ENCODE peak calls at places on chromosomes 3 and 15, in four cellular contexts. W, Z, D and L are unnamed samples.
A peak's percentile ranks its signal among the peaks of the same experiment; 100 is the strongest.

GRCh38 chr3:195751584-195751983 is 30.8 kb downstream of the MUC20 start:
- DNase-seq in W (no peak), Z (no peak), D (no peak), L (no peak)

GRCh38 chr3:47047673-47048072 is 68.2 kb downstream of the NBEAL2 start:
- DNase-seq in W (no peak), Z (no peak), D (no peak), L (no peak)

GRCh38 chr3:147846854-147847453 is 437.8 kb downstream of the ZIC1 start:
- DNase-seq in W (no peak), Z (no peak), D (no peak), L (no peak)

GRCh38 chr15:71329509-71330260 is 214.4 kb downstream of the THSD4 start:
- DNase-seq in W (no peak), Z (no peak), D (no peak), L (no peak)

GRCh38 chr3:57892423-57892822 is 115.8 kb upstream of the FLNB start:
- DNase-seq in W (no peak), Z (no peak), D (no peak), L (no peak)

GRCh38 chr3:66404246-66404645 is 96.6 kb downstream of the LRIG1 start:
- DNase-seq in W (no peak), Z (no peak), D (no peak), L (no peak)

GRCh38 chr3:126828306-126828705 is 124.3 kb downstream of the CHCHD6 start:
- DNase-seq in W (no peak), Z (peak; percentile 60), D (no peak), L (no peak)

GRCh38 chr3:141575879-141576743 is 89.3 kb downstream of the RASA2 start:
- DNase-seq in W (no peak), Z (no peak), D (no peak), L (no peak)

GRCh38 chr3:172170310-172170709 is 130.9 kb downstream of the FNDC3B start:
- DNase-seq in W (no peak), Z (no peak), D (no peak), L (no peak)

GRCh38 chr3:71129611-71130515 is 453.7 kb downstream of the FOXP1 start:
- DNase-seq in W (no peak), Z (no peak), D (peak; percentile 35), L (no peak)

GRCh38 chr3:16800361-16800760 is 84.4 kb upstream of the PLCL2 start:
- DNase-seq in W (no peak), Z (no peak), D (no peak), L (no peak)

GRCh38 chr15:70532536-70533186 is 230.7 kb downstream of the UACA start:
- DNase-seq in W (no peak), Z (no peak), D (no peak), L (no peak)

GRCh38 chr15:66588537-66588936 is 22.7 kb upstream of the LCTL start:
- DNase-seq in W (no peak), Z (peak; percentile 25), D (no peak), L (peak; percentile 30)
- TF ChIP-seq CTCF in W (no peak), Z (no peak), D (no peak), L (no peak)

GRCh38 chr3:128479558-128480086 is 12.9 kb upstream of the DNAJB8 start:
- DNase-seq in W (no peak), Z (peak; percentile 37), D (no peak), L (no peak)
- H3K27me3 ChIP-seq in W (peaks cover 64% of the 10 kb centered on the region), Z (peaks cover 26% of the 10 kb centered on the region), D (peaks cover 10% of the 10 kb centered on the region), L (peaks cover 52% of the 10 kb centered on the region)

GRCh38 chr15:67157779-67158366 is 92.5 kb downstream of the SMAD3 start:
- DNase-seq in W (no peak), Z (no peak), D (no peak), L (no peak)
- H3K4me3 ChIP-seq in W (no peak overlapping the region), Z (no peak overlapping the region), D (no peak overlapping the region), L (no peak overlapping the region)

DNA sequence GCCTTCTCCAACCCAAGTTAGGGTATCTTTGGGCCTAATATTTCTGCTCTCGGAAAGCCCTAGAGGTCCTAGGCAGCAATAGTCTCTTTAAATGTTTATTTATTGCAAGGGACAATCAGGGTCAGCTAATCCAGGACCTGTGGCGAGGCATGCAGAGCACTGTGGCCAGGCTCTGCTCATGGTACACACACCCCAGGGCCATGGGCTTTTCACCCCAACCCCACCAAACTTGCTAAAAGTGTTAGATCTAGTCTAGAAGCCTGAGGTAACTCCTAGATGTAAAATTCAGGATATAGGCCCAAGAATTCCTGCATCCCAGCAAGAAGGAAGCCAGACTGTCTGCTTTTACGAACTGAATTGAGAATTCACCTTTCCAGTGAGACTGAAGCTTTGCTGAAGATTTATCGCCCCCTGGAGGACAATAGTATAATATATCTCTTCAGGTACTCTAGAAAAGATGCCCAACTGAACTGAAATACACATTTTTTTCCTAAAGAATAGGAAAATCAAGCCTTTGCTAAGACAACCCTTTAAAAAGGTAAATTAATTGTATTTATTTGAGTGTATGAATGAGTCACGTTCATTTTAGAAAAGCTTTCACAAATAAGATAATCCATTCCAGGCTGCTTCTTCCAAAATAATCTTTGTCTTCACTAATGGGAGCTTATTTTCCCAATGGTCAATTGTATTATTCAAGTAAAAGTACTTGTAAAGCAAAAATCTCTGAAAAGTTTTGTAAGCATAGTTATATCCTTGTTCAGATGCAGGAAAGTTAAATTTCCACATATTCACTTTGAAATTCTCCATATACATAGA is 89.8 kb downstream of the LRRC3B start:
- DNase-seq in W (no peak), Z (no peak), D (no peak), L (no peak)
- TF ChIP-seq CTCF in W (peak; percentile 65), Z (peak; percentile 77), D (peak; percentile 27), L (peak; percentile 59)

DNA sequence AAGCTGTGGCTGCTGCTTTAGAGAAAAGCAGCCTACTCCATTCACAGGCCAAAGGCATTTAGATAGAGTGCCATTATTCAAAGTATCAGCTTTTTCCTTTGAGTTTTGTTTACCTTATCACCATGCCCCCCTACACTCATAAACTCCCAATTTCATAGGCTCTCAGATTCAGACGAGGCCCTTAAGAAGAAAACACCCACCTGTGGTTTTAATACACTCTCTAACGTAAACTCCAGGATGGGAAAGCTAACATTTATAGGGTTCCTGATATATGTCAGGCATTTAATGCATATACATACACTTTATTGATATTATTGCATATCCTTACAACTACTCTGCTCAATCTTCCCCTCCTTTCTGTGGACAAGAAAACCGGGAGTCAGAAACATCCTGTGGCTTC is 130.2 kb upstream of the FOXB1 start:
- DNase-seq in W (no peak), Z (no peak), D (no peak), L (no peak)
- H3K27me3 ChIP-seq in W (peaks cover 33% of the 10 kb centered on the region), Z (peaks cover 60% of the 10 kb centered on the region), D (no peaks in the 10 kb centered on the region), L (peaks cover 14% of the 10 kb centered on the region)

GRCh38 chr15:66929843-66930242 is 135.6 kb upstream of the SMAD3 start:
- DNase-seq in W (no peak), Z (no peak), D (no peak), L (no peak)

GRCh38 chr15:66934315-66934930 is 131.0 kb upstream of the SMAD3 start:
- DNase-seq in W (peak; percentile 41), Z (no peak), D (no peak), L (no peak)

GRCh38 chr15:66935121-66935520 is 130.3 kb upstream of the SMAD3 start:
- DNase-seq in W (no peak), Z (no peak), D (no peak), L (no peak)

GRCh38 chr15:66931768-66932633 is 133.4 kb upstream of the SMAD3 start:
- DNase-seq in W (peak; percentile 69), Z (no peak), D (no peak), L (no peak)

GRCh38 chr15:66932634-66933024 is 132.8 kb upstream of the SMAD3 start:
- DNase-seq in W (peak; percentile 28), Z (no peak), D (no peak), L (no peak)
- H3K4me3 ChIP-seq in W (no peak overlapping the region), Z (no peak overlapping the region), D (no peak overlapping the region), L (no peak overlapping the region)

GRCh38 chr3:186514296-186515002 is 29.7 kb downstream of the CRYGS start:
- DNase-seq in W (no peak), Z (no peak), D (no peak), L (no peak)
- TF ChIP-seq CTCF in W (peak; percentile 43), Z (peak; percentile 6), D (peak; percentile 29), L (peak; percentile 35)

GRCh38 chr3:138944136-138944658 is 2.7 kb downstream of the FOXL2 start:
- DNase-seq in W (no peak), Z (no peak), D (no peak), L (no peak)

GRCh38 chr3:138945646-138946553 is 1.0 kb downstream of the FOXL2 start:
- DNase-seq in W (no peak), Z (no peak), D (no peak), L (no peak)

GRCh38 chr3:138946554-138947302 is at the start of the genes FOXL2 and FOXL2NB:
- DNase-seq in W (no peak), Z (peak; percentile 63), D (peak; percentile 29), L (no peak)

GRCh38 chr3:138943724-138944131 is 3.2 kb downstream of the FOXL2 start:
- DNase-seq in W (no peak), Z (no peak), D (peak; percentile 35), L (no peak)

DNA sequence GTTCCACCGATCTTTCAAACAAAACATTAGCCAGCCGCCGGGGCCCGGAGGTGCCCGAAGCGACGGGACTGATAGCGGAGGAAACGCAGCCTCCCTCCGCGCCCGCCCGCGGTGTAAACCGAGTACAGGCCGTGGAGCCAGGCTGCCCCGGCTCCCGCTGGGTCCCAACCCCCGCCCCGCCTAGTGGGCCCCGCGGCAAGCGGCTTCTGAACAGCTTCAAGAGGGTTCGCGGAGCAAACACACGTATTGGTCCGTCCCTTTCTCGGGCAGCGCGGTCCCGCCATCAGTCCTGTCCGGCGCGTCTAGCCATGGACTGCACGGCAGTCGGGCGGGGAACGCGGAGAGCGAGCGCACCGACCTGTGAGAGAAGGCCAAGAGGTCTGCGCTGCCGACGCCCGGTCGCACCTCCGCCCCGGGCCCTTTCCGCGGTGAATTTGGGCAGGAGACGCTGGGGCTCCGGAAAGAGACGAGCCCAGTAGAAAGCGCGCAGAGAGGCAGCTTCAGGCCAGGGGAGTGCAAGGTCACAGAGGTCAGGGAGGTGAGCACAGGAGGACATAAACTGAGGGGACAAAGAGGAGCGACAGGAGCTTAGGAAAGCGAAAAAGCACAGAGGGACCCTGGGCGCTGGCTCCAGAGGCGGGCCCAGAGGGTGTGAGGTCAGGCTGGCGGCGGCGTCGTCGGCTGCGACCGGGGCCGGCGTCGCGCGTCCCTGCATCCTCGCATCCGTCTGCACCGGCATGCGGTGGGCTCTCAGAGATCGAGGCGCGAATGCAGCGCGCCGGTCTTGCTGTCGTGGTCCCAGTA is 1.9 kb downstream of the FOXL2 start:
- DNase-seq in W (no peak), Z (no peak), D (no peak), L (no peak)
- H3K27me3 ChIP-seq in W (peaks cover 99% of the 10 kb centered on the region), Z (peaks cover 97% of the 10 kb centered on the region), D (peaks cover 68% of the 10 kb centered on the region), L (peaks cover 99% of the 10 kb centered on the region)

GRCh38 chr3:45596290-45596791 is 1.8 kb downstream of the LIMD1 start:
- DNase-seq in W (no peak), Z (no peak), D (no peak), L (peak; percentile 23)

GRCh38 chr3:45599424-45599886 is 4.9 kb downstream of the LIMD1 start:
- DNase-seq in W (no peak), Z (no peak), D (no peak), L (peak; percentile 49)

GRCh38 chr3:45597581-45597980 is 3.0 kb downstream of the LIMD1 start:
- DNase-seq in W (no peak), Z (no peak), D (no peak), L (no peak)

GRCh38 chr3:45595364-45596154 is 1.0 kb downstream of the LIMD1 start:
- DNase-seq in W (no peak), Z (peak; percentile 77), D (no peak), L (no peak)

DNA sequence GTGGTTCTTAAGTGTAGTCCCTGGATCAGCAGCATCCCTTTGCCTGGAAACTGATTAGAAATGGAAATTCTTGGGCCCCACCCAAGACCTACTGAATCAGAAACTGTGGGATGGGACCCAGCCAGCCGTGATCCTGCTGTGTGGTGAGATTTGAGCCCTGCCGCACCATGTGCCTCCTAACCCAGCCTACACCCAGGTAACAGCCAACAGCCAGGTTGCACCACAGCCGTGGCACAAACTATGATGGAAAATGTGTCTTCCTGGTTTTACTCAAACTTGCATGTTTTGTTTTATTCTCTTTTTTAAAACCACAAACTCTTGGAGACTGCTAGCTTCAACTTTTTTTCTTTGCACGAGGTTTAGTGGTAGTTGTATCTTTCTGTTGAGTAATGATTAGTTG is 2.6 kb downstream of the LIMD1 start:
- DNase-seq in W (no peak), Z (no peak), D (no peak), L (peak; percentile 36)
- H3K4me3 ChIP-seq in W (peak overlapping the region; percentile 91), Z (peak overlapping the region; percentile 89), D (peak overlapping the region; percentile 9), L (peak overlapping the region; percentile 90)